ENCODE peak calls at places on chromosomes 4 and X, in six cellular contexts. X, D, B, V, A and Q are unnamed samples.
A peak's percentile ranks its signal among the peaks of the same experiment; 100 is the strongest.

GRCh38 chrX:148577711-148578110 is 77.3 kb downstream of the AFF2 start:
- DNase-seq in A (no peak), X (no peak), D (no peak), B (no peak), V (no peak), Q (no peak)

GRCh38 chr4:175998782-175999181 is 66.9 kb upstream of the WDR17 start:
- DNase-seq in D (no peak), A (no peak), X (no peak), V (no peak), B (no peak), Q (no peak)

GRCh38 chr4:76562161-76562560 is 127.1 kb downstream of the SHROOM3 start:
- DNase-seq in D (no peak), V (no peak), X (no peak), B (no peak), A (no peak), Q (no peak)

GRCh38 chr4:186900232-186900900 is 176.7 kb upstream of the FAT1 start:
- DNase-seq in D (no peak), X (no peak), B (no peak), V (no peak), A (no peak), Q (no peak)

GRCh38 chrX:80511969-80512760 is 91.9 kb downstream of the TENT5D start:
- DNase-seq in V (no peak), A (no peak), B (no peak), X (no peak), D (no peak), Q (no peak)

GRCh38 chr4:153419029-153419428 is 47.1 kb upstream of the TMEM131L start:
- DNase-seq in A (no peak), B (no peak), D (no peak), V (no peak), X (no peak), Q (no peak)

GRCh38 chr4:139823345-139823744 is 157.7 kb downstream of the MGST2 start:
- DNase-seq in X (no peak), B (no peak), D (no peak), A (no peak), V (no peak), Q (no peak)

GRCh38 chr4:5753766-5754528 is 42.9 kb downstream of the EVC start:
- DNase-seq in B (peak; percentile 7), V (no peak), A (no peak), D (no peak), X (no peak), Q (no peak)

GRCh38 chr4:159400782-159401712 is 298.2 kb downstream of the RAPGEF2 start:
- DNase-seq in D (no peak), B (no peak), A (no peak), X (no peak), V (no peak), Q (no peak)

GRCh38 chr4:183171484-183172267 is 72.6 kb downstream of the WWC2 start:
- DNase-seq in B (no peak), D (no peak), V (no peak), X (no peak), A (no peak), Q (no peak)

GRCh38 chrX:87517571-87518141 is at the start of gene KLHL4:
- DNase-seq in V (no peak), D (no peak), B (no peak), A (no peak), X (no peak), Q (no peak)

GRCh38 chr4:3688018-3688998 is 77.9 kb upstream of the ADRA2C start:
- DNase-seq in D (no peak), V (no peak), A (no peak), B (no peak), X (no peak), Q (no peak)

GRCh38 chr4:169249214-169249973 is 21.4 kb downstream of the SH3RF1 start:
- DNase-seq in B (no peak), V (no peak), A (no peak), D (no peak), X (no peak), Q (no peak)

GRCh38 chr4:127251423-127251822 is 381.3 kb upstream of the INTU start:
- DNase-seq in D (no peak), A (no peak), X (no peak), B (no peak), V (no peak), Q (no peak)

GRCh38 chrX:102067966-102068723 is 57.3 kb upstream of the TCEAL2 start:
- DNase-seq in B (no peak), V (no peak), A (no peak), D (no peak), X (no peak), Q (no peak)

GRCh38 chr4:6732441-6733357 is 16.7 kb downstream of the BLOC1S4 start:
- DNase-seq in B (peak; percentile 52), D (no peak), A (no peak), X (no peak), V (no peak), Q (peak; percentile 68)

GRCh38 chr4:13612569-13612968 is 15.0 kb downstream of the BOD1L1 start:
- DNase-seq in V (no peak), D (no peak), X (no peak), A (no peak), B (no peak), Q (no peak)

GRCh38 chrX:19332983-19333382 is 10.7 kb upstream of the PDHA1 start:
- DNase-seq in A (no peak), B (no peak), V (no peak), D (peak; percentile 28), X (no peak), Q (no peak)

GRCh38 chrX:119425050-119425449 is 25.9 kb downstream of the SLC25A43 start:
- DNase-seq in D (no peak), V (no peak), B (no peak), A (no peak), X (no peak), Q (no peak)

GRCh38 chrX:14616876-14617275 is 87.5 kb downstream of the GLRA2 start:
- DNase-seq in X (no peak), B (no peak), D (no peak), V (no peak), A (no peak), Q (no peak)